ENCODE peak calls at places on chromosomes 11 and 22, in seven cellular contexts. Z is NCI-H526; U is lower leg skin; A is NCI-H774; S is CD4-positive, alpha-beta memory T cell; K is cardiac muscle cell; R is ACHN. L is an unnamed sample.

GRCh38 chr11:69422645-69423044 is 58.8 kb upstream of the LINC01488 start:
- DNase-seq in Z (no peak), U (no peak), A (no peak), S (no peak), K (no peak), R (no peak), L (no peak)

GRCh38 chr22:28907311-28908008 is 24.1 kb downstream of the ZNRF3 start:
- DNase-seq in Z (no peak), U (peak; percentile 66), A (no peak), S (no peak), K (no peak), R (no peak), L (no peak)

GRCh38 chr22:23626286-23626975 is 5.7 kb downstream of the DRICH1 start:
- DNase-seq in Z (no peak), U (no peak), A (no peak), S (no peak), K (no peak), R (no peak), L (no peak)

GRCh38 chr22:24146791-24147353 is 34.4 kb upstream of the SUSD2 start:
- DNase-seq in Z (no peak), U (no peak), A (no peak), S (no peak), K (peak; percentile 85), R (peak; percentile 11), L (no peak)

GRCh38 chr11:94803491-94803890 is 35.3 kb downstream of the AMOTL1 start:
- DNase-seq in Z (no peak), U (no peak), A (no peak), S (no peak), K (no peak), R (no peak), L (no peak)

GRCh38 chr11:13602844-13603243 is 65.6 kb upstream of the FAR1 start:
- DNase-seq in Z (no peak), U (no peak), A (no peak), S (no peak), K (no peak), R (no peak), L (no peak)

GRCh38 chr22:29814003-29814402 is 24.1 kb downstream of the ASCC2 start:
- DNase-seq in Z (no peak), U (no peak), A (no peak), S (no peak), K (no peak), R (no peak), L (no peak)

GRCh38 chr11:94302806-94303205 is 1.6 kb upstream of the IZUMO1R start:
- DNase-seq in Z (no peak), U (no peak), A (no peak), S (no peak), K (no peak), R (no peak), L (no peak)

GRCh38 chr22:19890502-19891349 is 36.1 kb upstream of the GNB1L start:
- DNase-seq in Z (no peak), U (no peak), A (no peak), S (no peak), K (no peak), R (no peak), L (no peak)

GRCh38 chr11:71232364-71232763 is 20.0 kb downstream of the SHANK2 start:
- DNase-seq in Z (no peak), U (no peak), A (no peak), S (no peak), K (no peak), R (no peak), L (no peak)

GRCh38 chr11:63814383-63814736 is 1.1 kb downstream of the SPINDOC start:
- DNase-seq in Z (peak; percentile 94), U (no peak), A (no peak), S (no peak), K (peak; percentile 6), R (no peak), L (no peak)

GRCh38 chr11:67079065-67079464 is 22.4 kb downstream of the RHOD start:
- DNase-seq in Z (no peak), U (no peak), A (no peak), S (no peak), K (no peak), R (no peak), L (no peak)

GRCh38 chr11:91326280-91326679 is 898.3 kb upstream of the FAT3 start:
- DNase-seq in Z (no peak), U (no peak), A (no peak), S (no peak), K (no peak), R (no peak), L (no peak)

GRCh38 chr22:33921576-33922181 is 1.4 kb upstream of the LARGE1 start:
- DNase-seq in Z (peak; percentile 76), U (peak; percentile 92), A (no peak), S (peak; percentile 4), K (peak; percentile 60), R (peak; percentile 25), L (no peak)

L was measured in NCI-H2107.